ENCODE peak calls at places on chromosomes 6 and 20, in ten cellular contexts. J is GM23248, I is aorta, X is mesendoderm, N is HCT116, S is lower lobe of right lung, Q is upper lobe of right lung, P is HepG2, U is hepatocyte, D is heart left ventricle. T is an unnamed sample.

GRCh38 chr20:56922497-56922896 is 293.4 kb downstream of the TFAP2C start:
- DNase-seq in J (no peak), I (no peak), X (no peak), N (no peak), S (no peak), Q (no peak), P (no peak), U (no peak), D (no peak), T (no peak)

GRCh38 chr6:110214338-110214737 is 34.1 kb downstream of the CDC40 start:
- DNase-seq in J (no peak), I (no peak), X (no peak), N (no peak), S (no peak), Q (no peak), P (no peak), U (no peak), D (no peak), T (no peak)

GRCh38 chr20:9392892-9393857 is 121.2 kb upstream of the LAMP5 start:
- DNase-seq in J (peak; percentile 83), I (peak; percentile 81), X (peak; percentile 88), N (peak; percentile 41), S (peak; percentile 80), Q (peak; percentile 85), P (peak; percentile 31), U (peak; percentile 61), D (peak; percentile 73), T (no peak)

GRCh38 chr6:146246028-146246427 is 217.2 kb downstream of the GRM1 start:
- DNase-seq in J (no peak), I (no peak), X (no peak), N (no peak), S (no peak), Q (no peak), P (no peak), U (no peak), D (no peak), T (no peak)

GRCh38 chr6:3822747-3823445 is 26.3 kb upstream of the FAM50B start:
- DNase-seq in J (peak; percentile 34), I (no peak), X (no peak), N (no peak), S (no peak), Q (no peak), P (no peak), U (no peak), D (no peak), T (no peak)

GRCh38 chr20:60057866-60058807 is 99.9 kb downstream of the CDH26 start:
- DNase-seq in J (no peak), I (peak; percentile 74), X (peak; percentile 74), N (no peak), S (peak; percentile 73), Q (peak; percentile 73), P (no peak), U (peak; percentile 40), D (peak; percentile 62), T (peak; percentile 19)

GRCh38 chr6:51827580-51827979 is 259.8 kb downstream of the PKHD1 start:
- DNase-seq in J (no peak), I (no peak), X (no peak), N (no peak), S (no peak), Q (no peak), P (no peak), U (no peak), D (no peak), T (no peak)

GRCh38 chr6:114142256-114142655 is 171.3 kb upstream of the HDAC2 start:
- DNase-seq in J (peak; percentile 2), I (no peak), X (no peak), N (no peak), S (no peak), Q (no peak), P (no peak), U (no peak), D (no peak), T (no peak)

GRCh38 chr6:11972270-11972669 is 39.8 kb upstream of the HIVEP1 start:
- DNase-seq in J (no peak), I (no peak), X (no peak), N (no peak), S (no peak), Q (no peak), P (no peak), U (no peak), D (no peak), T (no peak)

GRCh38 chr6:11974089-11974488 is 38.0 kb upstream of the HIVEP1 start:
- DNase-seq in J (peak; percentile 57), I (no peak), X (no peak), N (no peak), S (no peak), Q (no peak), P (no peak), U (no peak), D (no peak), T (no peak)

GRCh38 chr6:11972806-11973205 is 39.3 kb upstream of the HIVEP1 start:
- DNase-seq in J (peak; percentile 44), I (no peak), X (no peak), N (no peak), S (no peak), Q (no peak), P (no peak), U (no peak), D (no peak), T (no peak)

GRCh38 chr6:11971154-11971553 is 41.0 kb upstream of the HIVEP1 start:
- DNase-seq in J (peak; percentile 88), I (no peak), X (no peak), N (no peak), S (no peak), Q (no peak), P (no peak), U (no peak), D (no peak), T (no peak)

GRCh38 chr6:11973238-11973637 is 38.9 kb upstream of the HIVEP1 start:
- DNase-seq in J (no peak), I (no peak), X (no peak), N (no peak), S (no peak), Q (no peak), P (no peak), U (no peak), D (no peak), T (no peak)
- H3K4me3 ChIP-seq in J (no peak overlapping the region), I (no peak overlapping the region), X (no peak overlapping the region), N (no peak overlapping the region), S (no peak overlapping the region), Q (no peak overlapping the region), P (no peak overlapping the region), U (no peak overlapping the region), D (no peak overlapping the region), T (no peak overlapping the region)

GRCh38 chr20:50140339-50140859 is 13.1 kb downstream of the PEDS1 start:
- DNase-seq in J (no peak), I (no peak), X (no peak), N (no peak), S (no peak), Q (no peak), P (no peak), U (no peak), D (no peak), T (no peak)

GRCh38 chr20:50141018-50141675 is 12.4 kb downstream of the PEDS1 start:
- DNase-seq in J (no peak), I (no peak), X (no peak), N (no peak), S (no peak), Q (no peak), P (no peak), U (no peak), D (no peak), T (no peak)

GRCh38 chr20:50144362-50144761 is 9.2 kb downstream of the PEDS1 start:
- DNase-seq in J (peak; percentile 99), I (peak; percentile 81), X (peak; percentile 42), N (no peak), S (no peak), Q (no peak), P (peak; percentile 81), U (peak; percentile 71), D (peak; percentile 53), T (no peak)

GRCh38 chr20:50142812-50143211 is 10.7 kb downstream of the PEDS1 start:
- DNase-seq in J (no peak), I (peak; percentile 39), X (peak; percentile 43), N (no peak), S (no peak), Q (no peak), P (no peak), U (no peak), D (no peak), T (no peak)

GRCh38 chr20:50141811-50142561 is 11.5 kb downstream of the PEDS1 start:
- DNase-seq in J (no peak), I (no peak), X (no peak), N (no peak), S (no peak), Q (no peak), P (no peak), U (no peak), D (no peak), T (no peak)
- H3K4me1 ChIP-seq in J (peaks cover 36% of the 10 kb centered on the region), I (no peaks in the 10 kb centered on the region), X (peaks cover 1% of the 10 kb centered on the region), N (peaks cover 25% of the 10 kb centered on the region), S (peaks cover 81% of the 10 kb centered on the region), Q (peaks cover 40% of the 10 kb centered on the region), P (peaks cover 59% of the 10 kb centered on the region), U (peaks cover 5% of the 10 kb centered on the region), D (peaks cover 15% of the 10 kb centered on the region), T (peaks cover 15% of the 10 kb centered on the region)

GRCh38 chr6:106444777-106445507 is 84.4 kb downstream of the CRYBG1 start:
- DNase-seq in J (peak; percentile 77), I (no peak), X (peak; percentile 75), N (peak; percentile 45), S (no peak), Q (no peak), P (peak; percentile 58), U (peak; percentile 81), D (no peak), T (peak; percentile 63)

GRCh38 chr6:106445508-106445878 is 85.0 kb downstream of the CRYBG1 start:
- DNase-seq in J (no peak), I (no peak), X (no peak), N (no peak), S (no peak), Q (no peak), P (no peak), U (no peak), D (no peak), T (no peak)

GRCh38 chr6:106448000-106448426 is 87.5 kb downstream of the CRYBG1 start:
- DNase-seq in J (no peak), I (peak; percentile 57), X (no peak), N (no peak), S (peak; percentile 68), Q (peak; percentile 75), P (no peak), U (no peak), D (peak; percentile 31), T (no peak)

GRCh38 chr6:106446983-106447382 is 86.5 kb downstream of the CRYBG1 start:
- DNase-seq in J (no peak), I (no peak), X (no peak), N (no peak), S (no peak), Q (no peak), P (no peak), U (peak; percentile 29), D (no peak), T (no peak)

DNA sequence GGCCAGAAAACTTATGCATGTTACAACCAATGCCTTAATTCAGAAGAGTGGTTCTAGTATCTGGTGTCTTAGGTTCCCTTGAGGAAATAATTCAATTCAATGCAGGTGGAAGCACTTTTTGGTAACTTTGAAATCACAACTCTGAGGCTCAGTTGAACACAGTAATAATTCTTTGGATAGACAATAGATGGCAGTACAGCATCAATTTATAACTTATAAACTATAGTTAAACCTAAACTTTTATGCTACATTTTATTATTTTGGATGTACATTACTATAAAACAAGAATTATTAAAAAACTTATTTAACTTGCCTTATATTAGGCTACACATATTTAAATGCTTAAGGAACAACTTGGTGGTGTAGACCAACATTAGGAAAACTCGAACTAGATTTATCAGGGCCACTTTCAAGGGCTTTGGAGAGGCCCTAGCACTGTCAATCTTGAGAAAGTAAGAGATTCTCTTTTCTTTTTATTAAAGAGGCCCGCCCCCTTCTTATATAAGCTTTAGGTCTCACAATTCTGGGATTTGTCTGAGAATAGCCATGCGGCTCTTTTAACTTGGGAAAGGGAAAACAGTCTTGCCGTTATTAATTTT is 85.9 kb downstream of the CRYBG1 start:
- DNase-seq in J (peak; percentile 41), I (no peak), X (no peak), N (no peak), S (no peak), Q (no peak), P (no peak), U (no peak), D (no peak), T (no peak)
- H3K27me3 ChIP-seq in J (peaks cover 28% of the 10 kb centered on the region), I (no peaks in the 10 kb centered on the region), X (no peaks in the 10 kb centered on the region), N (no peaks in the 10 kb centered on the region), S (no peaks in the 10 kb centered on the region), Q (no peaks in the 10 kb centered on the region), P (no peaks in the 10 kb centered on the region), U (peaks cover 6% of the 10 kb centered on the region), D (no peaks in the 10 kb centered on the region), T (no peaks in the 10 kb centered on the region)

DNA sequence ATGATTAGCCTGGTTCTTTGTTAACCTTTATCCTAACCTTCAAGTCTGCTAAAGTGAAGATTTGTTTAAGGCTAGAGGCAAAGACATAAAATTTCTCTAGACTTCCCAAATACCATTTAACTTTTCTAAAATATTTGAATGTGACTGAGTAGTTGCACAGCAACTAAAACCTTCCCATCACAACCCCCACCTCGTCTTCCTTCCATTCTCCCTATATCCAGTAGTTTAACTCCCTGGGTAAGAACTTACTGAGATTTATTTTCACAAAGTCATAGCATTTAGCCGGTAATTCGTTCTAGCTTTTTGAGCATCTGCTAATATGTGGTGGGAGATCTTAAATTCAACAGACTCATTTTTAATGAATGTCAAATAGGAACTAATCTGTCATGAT is 87.9 kb upstream of the AKIRIN2 start:
- DNase-seq in J (no peak), I (no peak), X (no peak), N (no peak), S (no peak), Q (no peak), P (no peak), U (no peak), D (no peak), T (no peak)
- H3K4me3 ChIP-seq in J (no peak overlapping the region), I (no peak overlapping the region), X (no peak overlapping the region), N (no peak overlapping the region), S (no peak overlapping the region), Q (no peak overlapping the region), P (no peak overlapping the region), U (no peak overlapping the region), D (no peak overlapping the region), T (no peak overlapping the region)

T was measured in CD8-positive, alpha-beta memory T cell.